ENCODE peak calls at places on chromosomes 6 and 20, in eight cellular contexts. V is body of pancreas; R is CD8-positive, alpha-beta T cell; O is neural progenitor cell; L is uterus; I is fibroblast of the aortic adventitia; W is IMR-90; H is fibroblast of villous mesenchyme. A is an unnamed sample.

GRCh38 chr20:43904778-43905177 is 9.9 kb upstream of the TOX2 start:
- DNase-seq in H (no peak), R (no peak), L (no peak), V (no peak), W (no peak), I (no peak), O (no peak), A (no peak)

GRCh38 chr6:56580271-56580670 is 62.4 kb downstream of the DST start:
- DNase-seq in I (no peak), R (no peak), V (no peak), H (no peak), O (no peak), W (no peak), L (no peak), A (no peak)

GRCh38 chr20:36720510-36720909 is 25.4 kb downstream of the NDRG3 start:
- DNase-seq in H (peak; percentile 20), W (peak; percentile 37), R (no peak), L (no peak), V (no peak), I (peak; percentile 7), O (no peak), A (no peak)

GRCh38 chr6:159595173-159595572 is 97.9 kb downstream of the SOD2 start:
- DNase-seq in W (peak; percentile 63), V (no peak), I (peak; percentile 68), R (no peak), L (no peak), O (no peak), H (peak; percentile 22), A (no peak)

GRCh38 chr20:50304501-50304856 is 113.8 kb downstream of the CEBPB start:
- DNase-seq in O (no peak), H (peak; percentile 95), W (peak; percentile 91), R (no peak), I (peak; percentile 94), V (peak; percentile 55), L (peak; percentile 88), A (peak; percentile 90)

GRCh38 chr6:15256538-15257222 is 10.8 kb downstream of the JARID2 start:
- DNase-seq in I (no peak), V (no peak), R (no peak), L (no peak), W (no peak), O (no peak), H (no peak), A (no peak)

GRCh38 chr6:42618105-42618504 is 54.3 kb downstream of the UBR2 start:
- DNase-seq in V (no peak), O (no peak), I (no peak), W (no peak), R (no peak), H (no peak), L (no peak), A (no peak)

GRCh38 chr20:15799871-15800270 is 773.4 kb downstream of the KIF16B start:
- DNase-seq in L (no peak), V (no peak), O (no peak), R (no peak), H (peak; percentile 61), W (peak; percentile 0), I (no peak), A (no peak)

GRCh38 chr6:96022225-96022624 is 6.5 kb downstream of the FUT9 start:
- DNase-seq in H (no peak), O (no peak), I (no peak), W (no peak), V (no peak), L (no peak), R (no peak), A (no peak)
- TF ChIP-seq CTCF in H (no peak), O (no peak), I (no peak), W (no peak), V (no peak), L (no peak), R (no peak), A (no peak)

GRCh38 chr6:101393291-101394251 is at the start of gene GRIK2:
- DNase-seq in L (no peak), I (no peak), R (no peak), O (peak; percentile 86), H (peak; percentile 28), V (peak; percentile 43), W (peak; percentile 47), A (no peak)
- H3K4me3 ChIP-seq in L (peak within 1 kb of the TSS; percentile 11), I (peak within 1 kb of the TSS; percentile 71), R (no peak within 1 kb of the TSS), O (peak within 1 kb of the TSS; percentile 56), H (peak within 1 kb of the TSS; percentile 56), V (peak within 1 kb of the TSS; percentile 19), W (peak within 1 kb of the TSS; percentile 49), A (peak within 1 kb of the TSS; percentile 55)

DNA sequence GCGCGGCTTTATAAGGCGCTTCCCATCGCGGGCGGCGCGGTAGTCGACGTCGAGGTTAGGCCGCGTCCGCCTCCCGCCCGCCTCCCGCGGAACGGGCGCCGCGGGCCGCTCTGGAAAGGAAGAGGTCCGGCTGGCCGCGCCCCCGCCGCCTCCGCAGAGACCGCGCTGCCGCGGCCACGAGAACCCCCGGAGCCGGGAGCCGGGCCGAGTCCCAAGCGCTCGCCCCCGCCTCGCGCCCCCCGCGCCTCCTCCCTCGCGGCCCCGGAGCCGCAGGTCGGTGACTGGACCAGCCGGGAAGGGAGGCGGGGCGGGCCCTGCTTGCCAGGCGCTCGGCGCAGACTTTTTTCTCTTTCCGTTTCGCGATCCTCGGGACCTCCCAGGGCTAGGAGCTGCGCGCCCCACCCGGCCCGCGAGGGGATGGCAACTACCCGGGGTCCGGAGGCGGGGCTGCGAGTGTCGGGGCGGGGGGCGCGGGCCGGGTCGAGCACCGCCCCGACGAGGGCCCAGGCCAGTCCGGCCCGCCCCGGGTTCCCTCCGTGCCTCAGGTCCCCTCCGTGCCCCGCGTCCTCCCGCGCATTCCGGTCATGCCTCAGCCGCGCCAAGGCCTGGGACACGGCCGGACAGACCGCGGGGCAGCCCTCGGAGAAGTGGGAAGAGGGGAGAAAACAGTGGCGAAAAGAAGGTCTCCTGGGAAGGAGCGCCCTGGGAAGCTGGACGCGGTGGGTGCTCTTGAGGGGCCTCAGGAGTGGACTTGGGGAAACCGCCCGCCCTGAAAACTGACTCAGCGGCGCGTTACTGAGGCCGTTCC is 421 bp upstream of the PXDC1 start:
- DNase-seq in O (peak; percentile 91), W (peak; percentile 93), H (peak; percentile 95), L (peak; percentile 90), I (peak; percentile 92), V (peak; percentile 88), R (peak; percentile 65), A (no peak)
- TF ChIP-seq CTCF in O (peak; percentile 38), W (peak; percentile 42), H (peak; percentile 44), L (peak; percentile 9), I (peak; percentile 51), V (no peak), R (peak; percentile 19), A (no peak)

DNA sequence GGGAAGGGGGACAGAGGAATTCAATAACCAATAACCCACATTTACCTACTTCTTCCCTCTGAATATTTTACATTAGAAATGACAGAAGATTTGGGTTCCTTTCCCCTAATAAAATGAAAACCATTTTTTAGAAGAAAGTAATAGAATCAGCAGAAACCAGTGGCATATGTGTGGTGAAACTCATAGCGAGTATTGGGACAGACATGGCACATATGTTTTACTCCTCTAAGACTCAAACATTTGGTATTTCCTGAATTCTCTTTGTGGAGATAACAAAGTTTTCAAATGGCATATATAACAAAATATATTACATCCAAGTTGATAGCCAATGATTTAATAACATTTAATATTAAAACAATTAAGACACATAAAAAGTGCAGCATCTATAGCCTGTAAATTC is 12.9 kb upstream of the BEND3 start:
- DNase-seq in H (peak; percentile 42), V (no peak), O (no peak), W (peak; percentile 61), L (no peak), I (peak; percentile 63), R (no peak), A (no peak)
- H3K4me3 ChIP-seq in H (no peak overlapping the region), V (no peak overlapping the region), O (no peak overlapping the region), W (no peak overlapping the region), L (no peak overlapping the region), I (no peak overlapping the region), R (no peak overlapping the region), A (no peak overlapping the region)